ENCODE peak calls at places on chromosomes 5 and 9, in five cellular contexts. N is MM.1S; A is gastrocnemius medialis; O is CD8-positive, alpha-beta T cell; R is progenitor cell of endocrine pancreas. Q is an unnamed sample.

GRCh38 chr9:38198140-38198539 is 129.1 kb upstream of the SHB start:
- DNase-seq in N (no peak), R (no peak), O (no peak), A (no peak), Q (no peak)

GRCh38 chr5:56696900-56697299 is 118.4 kb upstream of the MAP3K1 start:
- DNase-seq in O (no peak), A (no peak), N (peak; percentile 58), R (no peak), Q (no peak)

GRCh38 chr9:85223506-85224108 is 518.1 kb downstream of the AGTPBP1 start:
- DNase-seq in N (no peak), O (no peak), A (no peak), R (no peak), Q (no peak)

GRCh38 chr9:136754626-136755284 is 3.3 kb downstream of the LCN8 start:
- DNase-seq in A (no peak), N (no peak), O (no peak), R (no peak), Q (no peak)

GRCh38 chr5:155418960-155419579 is 405.5 kb downstream of the KIF4B start:
- DNase-seq in N (no peak), A (no peak), R (no peak), O (no peak), Q (no peak)

GRCh38 chr5:43646997-43647396 is 44.0 kb downstream of the NNT start:
- DNase-seq in A (no peak), O (no peak), R (no peak), N (no peak), Q (no peak)

GRCh38 chr5:67268233-67269011 is 71.8 kb upstream of the CD180 start:
- DNase-seq in O (no peak), N (no peak), A (peak; percentile 74), R (no peak), Q (peak; percentile 30)

GRCh38 chr9:131668057-131668438 is 71.8 kb downstream of the RAPGEF1 start:
- DNase-seq in R (no peak), A (no peak), N (no peak), O (no peak), Q (no peak)

GRCh38 chr9:121261107-121261460 is 6.9 kb upstream of the GSN start:
- DNase-seq in O (no peak), A (no peak), R (no peak), N (no peak), Q (peak; percentile 36)

GRCh38 chr5:152113401-152113800 is 188.8 kb upstream of the GLRA1 start:
- DNase-seq in R (no peak), O (peak; percentile 11), A (no peak), N (no peak), Q (no peak)

GRCh38 chr9:134235366-134235765 is 71.0 kb upstream of the RNU6ATAC start:
- DNase-seq in O (no peak), N (no peak), R (no peak), A (no peak), Q (no peak)

GRCh38 chr5:149415245-149415967 is 36.3 kb upstream of the IL17B start:
- DNase-seq in A (no peak), N (no peak), R (no peak), O (no peak), Q (no peak)

GRCh38 chr9:114100536-114100935 is 1.4 kb upstream of the KIF12 start:
- DNase-seq in O (no peak), R (no peak), N (no peak), A (no peak), Q (no peak)

GRCh38 chr5:84437673-84438315 is 53.1 kb upstream of the EDIL3 start:
- DNase-seq in A (no peak), N (no peak), R (no peak), O (no peak), Q (no peak)

GRCh38 chr5:20974423-20974822 is 986.4 kb upstream of the CDH18 start:
- DNase-seq in R (no peak), O (no peak), A (no peak), N (no peak), Q (no peak)

GRCh38 chr5:20972419-20972925 is 984.5 kb upstream of the CDH18 start:
- DNase-seq in A (peak; percentile 27), N (peak; percentile 76), O (no peak), R (no peak), Q (no peak)
- TF ChIP-seq CTCF in A (no peak), N (peak; percentile 63), O (no peak), R (peak; percentile 36), Q (peak; percentile 51)

GRCh38 chr5:32523625-32524024 is 61.7 kb upstream of the SUB1 start:
- DNase-seq in A (no peak), O (no peak), N (no peak), R (no peak), Q (no peak)
- TF ChIP-seq CTCF in A (no peak), O (no peak), N (peak; percentile 21), R (no peak), Q (no peak)

GRCh38 chr9:108130896-108131295 is 641.3 kb upstream of the KLF4 start:
- DNase-seq in R (no peak), O (no peak), A (no peak), N (no peak), Q (no peak)

GRCh38 chr9:108119530-108120113 is 630.1 kb upstream of the KLF4 start:
- DNase-seq in A (no peak), R (no peak), N (no peak), O (no peak), Q (no peak)

GRCh38 chr9:108125541-108125940 is 636.0 kb upstream of the KLF4 start:
- DNase-seq in R (no peak), A (no peak), O (no peak), N (no peak), Q (no peak)
- TF ChIP-seq CTCF in R (peak; percentile 25), A (peak; percentile 21), O (no peak), N (no peak), Q (peak; percentile 42)

GRCh38 chr5:58357121-58357520 is 102.8 kb downstream of the PLK2 start:
- DNase-seq in N (no peak), A (no peak), R (no peak), O (no peak), Q (no peak)
- TF ChIP-seq CTCF in N (no peak), A (no peak), R (no peak), O (no peak), Q (no peak)

Q was measured in neural crest cell.